ENCODE peak calls at places on chromosomes 1 and 21, in four cellular contexts. B is neural progenitor cell; Q is stomach; I is CD4-positive, alpha-beta memory T cell. O is an unnamed sample. For H3K9me3 and H3K4me1, the result is how much of the 10 kb centered on the place peaks cover.

GRCh38 chr1:223711838-223712183 is 528 bp upstream of the CAPN2 start:
- DNase-seq in B (no peak), Q (no peak), I (no peak), O (no peak)

GRCh38 chr1:66831529-66832239 is 30.6 kb upstream of the INSL5 start:
- DNase-seq in Q (no peak), B (no peak), I (no peak), O (peak)

GRCh38 chr1:233368106-233368783 is 40.7 kb downstream of the MAP3K21 start:
- DNase-seq in B (no peak), Q (no peak), I (no peak), O (peak)

GRCh38 chr1:86499987-86500593 is 31.4 kb downstream of the CLCA1 start:
- DNase-seq in Q (no peak), I (peak), B (peak), O (peak)

GRCh38 chr1:158799689-158800088 is 18.7 kb upstream of the OR6N2 start:
- DNase-seq in B (no peak), Q (no peak), I (no peak), O (no peak)

GRCh38 chr1:116826818-116827606 is 72.8 kb downstream of the CD2 start:
- DNase-seq in Q (no peak), I (peak), B (no peak), O (no peak)

GRCh38 chr1:230737622-230738262 is 9.4 kb upstream of the CAPN9 start:
- DNase-seq in I (no peak), B (no peak), Q (no peak), O (no peak)

GRCh38 chr1:8133657-8134430 is 107.7 kb upstream of the ERRFI1 start:
- DNase-seq in I (no peak), Q (peak), B (no peak), O (peak)

GRCh38 chr1:93344886-93345632 is 648 bp upstream of the DR1 start:
- DNase-seq in I (no peak), B (no peak), Q (no peak), O (no peak)

GRCh38 chr1:228062812-228063211 is 19.7 kb upstream of the ARF1 start:
- DNase-seq in B (no peak), Q (peak), I (no peak), O (no peak)

GRCh38 chr1:152739841-152740240 is 18.0 kb upstream of the KPRP start:
- DNase-seq in I (no peak), Q (no peak), B (no peak), O (no peak)

GRCh38 chr1:152743371-152744145 is 14.3 kb upstream of the KPRP start:
- DNase-seq in I (no peak), Q (no peak), B (no peak), O (no peak)

GRCh38 chr1:152745289-152745704 is 12.5 kb upstream of the KPRP start:
- DNase-seq in Q (no peak), B (no peak), I (no peak), O (no peak)

GRCh38 chr1:152745765-152746444 is 11.9 kb upstream of the KPRP start:
- DNase-seq in Q (no peak), B (no peak), I (no peak), O (no peak)

DNA sequence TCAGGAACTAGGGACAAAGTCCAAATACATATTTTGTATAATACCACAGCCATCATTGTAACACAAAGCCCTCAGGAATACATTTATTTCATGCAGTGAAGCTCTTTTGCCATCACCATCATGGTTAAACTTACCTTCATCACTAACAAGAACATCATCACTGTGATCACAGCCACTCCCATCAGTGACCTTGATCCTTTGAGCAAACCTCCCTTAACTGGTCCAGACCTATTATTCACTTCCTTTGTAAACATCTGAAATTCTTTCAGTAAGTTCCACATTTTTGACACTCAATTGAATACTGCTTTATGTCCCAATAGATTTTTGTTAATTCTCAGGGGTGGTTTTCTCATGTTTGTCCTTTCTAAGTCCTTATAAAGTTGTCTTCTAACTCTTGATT is 16.2 kb upstream of the KPRP start:
- DNase-seq in B (no peak), I (no peak), Q (no peak), O (no peak)
- H3K9me3 ChIP-seq in B (under half), I (under half), Q (under half), O (under half)

GRCh38 chr1:30040081-30041019 is 683.0 kb downstream of the MATN1 start:
- DNase-seq in I (no peak), Q (no peak), B (no peak), O (no peak)

GRCh38 chr1:30041741-30042437 is 681.5 kb downstream of the MATN1 start:
- DNase-seq in Q (no peak), B (no peak), I (no peak), O (no peak)

GRCh38 chr1:30037251-30038118 is 685.9 kb downstream of the MATN1 start:
- DNase-seq in B (no peak), I (no peak), Q (no peak), O (no peak)

GRCh38 chr1:30038134-30039025 is 685.0 kb downstream of the MATN1 start:
- DNase-seq in Q (no peak), I (no peak), B (no peak), O (no peak)

DNA sequence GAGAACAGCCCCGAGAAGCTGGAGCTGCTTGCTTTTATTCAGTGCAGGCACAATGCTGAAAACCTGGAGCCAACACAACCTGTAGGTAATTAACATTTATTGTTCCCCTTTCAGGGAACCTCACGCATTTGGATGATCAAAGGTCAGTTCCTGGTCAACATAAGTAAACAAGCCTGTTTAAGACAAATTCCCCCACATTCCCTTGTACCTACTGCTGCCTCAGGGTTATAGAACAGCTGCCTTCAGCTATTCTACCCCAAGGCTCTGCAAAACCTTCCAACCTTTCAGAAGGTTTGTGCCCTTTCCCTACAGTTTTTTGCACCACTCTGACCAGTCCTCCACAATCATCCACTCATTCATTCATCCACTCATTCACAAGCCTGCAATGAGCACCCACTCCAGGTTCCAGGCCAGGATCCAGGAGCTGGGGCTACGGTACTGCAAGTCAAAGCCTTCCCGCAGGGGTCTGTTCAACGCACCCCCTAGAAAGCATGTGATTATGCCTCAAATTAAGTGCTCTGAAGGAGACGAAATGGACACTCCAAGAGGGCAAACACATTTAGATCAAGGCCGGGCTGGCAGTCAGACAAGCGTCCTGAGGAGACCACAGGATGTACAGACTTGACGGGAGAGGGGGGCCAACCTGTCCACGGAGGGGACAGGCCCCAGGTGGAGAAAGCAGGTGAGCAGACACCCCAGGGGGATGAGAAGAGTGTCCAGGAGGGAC is 683.9 kb downstream of the MATN1 start:
- DNase-seq in Q (no peak), B (no peak), I (no peak), O (no peak)
- H3K4me1 ChIP-seq in Q (under half), B (under half), I (under half), O (under half)

GRCh38 chr1:214317300-214317699 is 36.3 kb downstream of the SMYD2 start:
- DNase-seq in Q (no peak), B (no peak), I (no peak), O (no peak)

GRCh38 chr1:214318956-214319355 is 38.0 kb downstream of the SMYD2 start:
- DNase-seq in B (no peak), Q (no peak), I (no peak), O (no peak)

GRCh38 chr1:214318356-214318755 is 37.4 kb downstream of the SMYD2 start:
- DNase-seq in B (no peak), Q (no peak), I (no peak), O (no peak)

GRCh38 chr1:214316597-214316996 is 35.6 kb downstream of the SMYD2 start:
- DNase-seq in I (no peak), Q (no peak), B (peak), O (no peak)

GRCh38 chr1:214317734-214318133 is 36.8 kb downstream of the SMYD2 start:
- DNase-seq in B (no peak), I (no peak), Q (no peak), O (no peak)
- H3K4me3 ChIP-seq in B (no peak), I (no peak), Q (no peak), O (peak)

GRCh38 chr21:23541571-23541970 is 2065.7 kb downstream of the MRPL39 start:
- DNase-seq in I (no peak), B (no peak), Q (no peak), O (no peak)
- H3K9me3 ChIP-seq in I (under half), B (under half), Q (under half), O (under half)

GRCh38 chr21:42425603-42425985 is 21.9 kb downstream of the UBASH3A start:
- DNase-seq in Q (no peak), I (no peak), B (no peak), O (no peak)
- H3K4me1 ChIP-seq in Q (under half), I (half or more), B (under half), O (under half)

GRCh38 chr1:1058088-1058905 is 15.8 kb downstream of the RNF223 start:
- DNase-seq in I (no peak), B (peak), Q (no peak), O (no peak)
- H3K4me3 ChIP-seq in I (no peak), B (peak), Q (no peak), O (no peak)

GRCh38 chr21:18937337-18937736 is 533.8 kb upstream of the TMPRSS15 start:
- DNase-seq in I (no peak), B (no peak), Q (no peak), O (no peak)

DNA sequence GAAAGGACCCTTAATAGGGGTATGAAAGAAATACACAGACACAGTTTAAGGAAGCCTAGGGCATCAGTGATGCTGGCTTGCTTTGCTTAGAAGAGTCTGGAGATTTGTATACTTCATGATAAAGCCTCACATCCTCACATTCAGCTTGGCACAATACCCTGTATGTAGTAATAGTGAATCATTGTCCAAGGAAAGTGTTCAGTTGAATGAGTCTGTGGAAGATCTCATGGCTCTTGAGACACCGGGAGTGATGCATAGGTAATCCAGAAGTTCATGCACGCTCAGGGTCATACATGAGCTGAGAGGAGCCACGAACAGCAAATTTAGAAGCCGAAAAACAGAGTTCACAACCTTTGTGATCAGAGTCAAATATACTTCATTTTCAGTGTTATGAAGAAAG is 537.2 kb upstream of the TMPRSS15 start:
- DNase-seq in Q (no peak), I (no peak), B (no peak), O (no peak)
- H3K9me3 ChIP-seq in Q (under half), I (under half), B (under half), O (under half)

DNA sequence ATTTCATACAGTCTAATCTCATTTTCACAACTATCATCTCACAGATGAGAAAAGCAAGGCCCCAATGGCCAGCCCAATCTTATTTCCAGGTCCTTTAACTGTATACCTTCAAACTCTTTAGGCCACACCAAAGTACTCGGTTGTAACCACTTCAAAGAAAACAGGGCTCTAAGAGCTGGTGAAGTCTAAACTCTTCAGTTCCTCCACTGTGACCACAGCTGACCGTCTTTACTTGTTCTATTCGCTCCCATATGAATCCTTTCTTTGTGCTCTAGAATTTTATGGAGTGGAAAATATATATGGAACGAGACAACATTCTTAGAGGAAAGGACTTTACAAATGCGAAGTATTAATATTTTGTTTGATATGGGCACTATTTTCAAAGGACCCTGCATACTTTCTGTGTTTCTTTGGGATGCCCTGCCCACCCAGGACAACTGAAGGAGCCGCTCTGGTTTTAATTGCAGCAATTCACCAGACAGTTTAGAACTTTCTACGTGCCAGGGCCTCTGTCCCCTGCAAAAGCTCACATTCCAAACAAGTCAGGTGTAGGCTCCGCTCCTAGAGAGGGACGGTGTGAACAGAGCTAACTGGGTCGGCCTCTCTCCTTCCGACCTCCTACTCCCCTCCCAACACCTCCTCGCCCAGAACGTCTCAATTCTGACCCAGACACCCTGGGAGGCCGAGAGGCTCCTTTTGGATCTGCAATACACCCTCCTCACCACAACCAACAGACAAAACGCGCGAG is 15.7 kb downstream of the IER5 start:
- DNase-seq in B (no peak), I (peak), Q (no peak), O (no peak)
- H3K4me1 ChIP-seq in B (half or more), I (half or more), Q (half or more), O (under half)

O was measured in adipocyte.